ENCODE peak calls at places on chromosome 7, in seven cellular contexts. One of them, this sample, is unnamed.

GRCh38 chr7:116097365-116098009 is 66.9 kb upstream of the TFEC start:
- DNase-seq in HCEC 1CT: peak
- DNase-seq in stimulated activated CD8-positive, alpha-beta memory T cell treated with anti-CD3 and anti-CD28 coated beads, Interleukin-12 subunit alpha, Interleukin-12 subunit beta, amount 100 ng/mL, for 1 hour: no peak
- DNase-seq in stimulated activated CD4-positive, alpha-beta T cell treated with anti-CD3 and anti-CD28 coated beads, Interleukin-4, amount 100 ng/mL, for 4 hours: no peak
- DNase-seq in fibroblast of the aortic adventitia: peak
- DNase-seq in activated naive CD4-positive, alpha-beta T cell treated with anti-CD3 and anti-CD28 coated beads, Interleukin-2, amount 10 ng/mL, durations not matched to agents 7 days and 5 days: no peak
- DNase-seq in DMS153: peak
- DNase-seq in this sample: no peak

GRCh38 chr7:47040795-47041194 is 541.1 kb downstream of the TNS3 start:
- DNase-seq in stimulated activated CD4-positive, alpha-beta T cell treated with anti-CD3 and anti-CD28 coated beads, Interleukin-4, amount 100 ng/mL, for 4 hours: no peak
- DNase-seq in DMS153: no peak
- DNase-seq in activated naive CD4-positive, alpha-beta T cell treated with anti-CD3 and anti-CD28 coated beads, Interleukin-2, amount 10 ng/mL, durations not matched to agents 7 days and 5 days: no peak
- DNase-seq in fibroblast of the aortic adventitia: no peak
- DNase-seq in stimulated activated CD8-positive, alpha-beta memory T cell treated with anti-CD3 and anti-CD28 coated beads, Interleukin-12 subunit alpha, Interleukin-12 subunit beta, amount 100 ng/mL, for 1 hour: no peak
- DNase-seq in HCEC 1CT: no peak
- DNase-seq in this sample: no peak

GRCh38 chr7:28686418-28686800 is 271.7 kb downstream of the TRIL start:
- DNase-seq in activated naive CD4-positive, alpha-beta T cell treated with anti-CD3 and anti-CD28 coated beads, Interleukin-2, amount 10 ng/mL, durations not matched to agents 7 days and 5 days: no peak
- DNase-seq in fibroblast of the aortic adventitia: peak
- DNase-seq in stimulated activated CD8-positive, alpha-beta memory T cell treated with anti-CD3 and anti-CD28 coated beads, Interleukin-12 subunit alpha, Interleukin-12 subunit beta, amount 100 ng/mL, for 1 hour: no peak
- DNase-seq in stimulated activated CD4-positive, alpha-beta T cell treated with anti-CD3 and anti-CD28 coated beads, Interleukin-4, amount 100 ng/mL, for 4 hours: no peak
- DNase-seq in DMS153: peak
- DNase-seq in HCEC 1CT: peak
- DNase-seq in this sample: no peak

GRCh38 chr7:26667514-26668133 is 196.8 kb downstream of the SKAP2 start:
- DNase-seq in DMS153: peak
- DNase-seq in HCEC 1CT: peak
- DNase-seq in stimulated activated CD8-positive, alpha-beta memory T cell treated with anti-CD3 and anti-CD28 coated beads, Interleukin-12 subunit alpha, Interleukin-12 subunit beta, amount 100 ng/mL, for 1 hour: peak
- DNase-seq in fibroblast of the aortic adventitia: peak
- DNase-seq in stimulated activated CD4-positive, alpha-beta T cell treated with anti-CD3 and anti-CD28 coated beads, Interleukin-4, amount 100 ng/mL, for 4 hours: peak
- DNase-seq in activated naive CD4-positive, alpha-beta T cell treated with anti-CD3 and anti-CD28 coated beads, Interleukin-2, amount 10 ng/mL, durations not matched to agents 7 days and 5 days: peak
- DNase-seq in this sample: peak

GRCh38 chr7:104179178-104179577 is 28.6 kb downstream of the ORC5 start:
- DNase-seq in fibroblast of the aortic adventitia: no peak
- DNase-seq in activated naive CD4-positive, alpha-beta T cell treated with anti-CD3 and anti-CD28 coated beads, Interleukin-2, amount 10 ng/mL, durations not matched to agents 7 days and 5 days: no peak
- DNase-seq in stimulated activated CD8-positive, alpha-beta memory T cell treated with anti-CD3 and anti-CD28 coated beads, Interleukin-12 subunit alpha, Interleukin-12 subunit beta, amount 100 ng/mL, for 1 hour: no peak
- DNase-seq in DMS153: no peak
- DNase-seq in stimulated activated CD4-positive, alpha-beta T cell treated with anti-CD3 and anti-CD28 coated beads, Interleukin-4, amount 100 ng/mL, for 4 hours: no peak
- DNase-seq in HCEC 1CT: no peak
- DNase-seq in this sample: no peak

GRCh38 chr7:111498608-111499007 is 63.7 kb downstream of the IMMP2L start:
- DNase-seq in stimulated activated CD4-positive, alpha-beta T cell treated with anti-CD3 and anti-CD28 coated beads, Interleukin-4, amount 100 ng/mL, for 4 hours: no peak
- DNase-seq in fibroblast of the aortic adventitia: no peak
- DNase-seq in activated naive CD4-positive, alpha-beta T cell treated with anti-CD3 and anti-CD28 coated beads, Interleukin-2, amount 10 ng/mL, durations not matched to agents 7 days and 5 days: no peak
- DNase-seq in DMS153: no peak
- DNase-seq in HCEC 1CT: no peak
- DNase-seq in stimulated activated CD8-positive, alpha-beta memory T cell treated with anti-CD3 and anti-CD28 coated beads, Interleukin-12 subunit alpha, Interleukin-12 subunit beta, amount 100 ng/mL, for 1 hour: no peak
- DNase-seq in this sample: no peak

GRCh38 chr7:6536899-6537298 is 14.4 kb downstream of the GRID2IP start:
- DNase-seq in DMS153: no peak
- DNase-seq in stimulated activated CD8-positive, alpha-beta memory T cell treated with anti-CD3 and anti-CD28 coated beads, Interleukin-12 subunit alpha, Interleukin-12 subunit beta, amount 100 ng/mL, for 1 hour: no peak
- DNase-seq in HCEC 1CT: no peak
- DNase-seq in stimulated activated CD4-positive, alpha-beta T cell treated with anti-CD3 and anti-CD28 coated beads, Interleukin-4, amount 100 ng/mL, for 4 hours: no peak
- DNase-seq in activated naive CD4-positive, alpha-beta T cell treated with anti-CD3 and anti-CD28 coated beads, Interleukin-2, amount 10 ng/mL, durations not matched to agents 7 days and 5 days: no peak
- DNase-seq in fibroblast of the aortic adventitia: no peak
- DNase-seq in this sample: peak

GRCh38 chr7:30446266-30446665 is 32.3 kb downstream of the NOD1 start:
- DNase-seq in stimulated activated CD8-positive, alpha-beta memory T cell treated with anti-CD3 and anti-CD28 coated beads, Interleukin-12 subunit alpha, Interleukin-12 subunit beta, amount 100 ng/mL, for 1 hour: no peak
- DNase-seq in fibroblast of the aortic adventitia: no peak
- DNase-seq in HCEC 1CT: no peak
- DNase-seq in activated naive CD4-positive, alpha-beta T cell treated with anti-CD3 and anti-CD28 coated beads, Interleukin-2, amount 10 ng/mL, durations not matched to agents 7 days and 5 days: no peak
- DNase-seq in DMS153: no peak
- DNase-seq in stimulated activated CD4-positive, alpha-beta T cell treated with anti-CD3 and anti-CD28 coated beads, Interleukin-4, amount 100 ng/mL, for 4 hours: no peak
- DNase-seq in this sample: no peak

GRCh38 chr7:108261560-108262255 is 131.5 kb upstream of the LAMB4 start:
- DNase-seq in HCEC 1CT: no peak
- DNase-seq in DMS153: no peak
- DNase-seq in stimulated activated CD4-positive, alpha-beta T cell treated with anti-CD3 and anti-CD28 coated beads, Interleukin-4, amount 100 ng/mL, for 4 hours: no peak
- DNase-seq in fibroblast of the aortic adventitia: no peak
- DNase-seq in stimulated activated CD8-positive, alpha-beta memory T cell treated with anti-CD3 and anti-CD28 coated beads, Interleukin-12 subunit alpha, Interleukin-12 subunit beta, amount 100 ng/mL, for 1 hour: no peak
- DNase-seq in activated naive CD4-positive, alpha-beta T cell treated with anti-CD3 and anti-CD28 coated beads, Interleukin-2, amount 10 ng/mL, durations not matched to agents 7 days and 5 days: no peak
- DNase-seq in this sample: peak

GRCh38 chr7:55573234-55573504 is 867 bp upstream of the VOPP1 start:
- DNase-seq in activated naive CD4-positive, alpha-beta T cell treated with anti-CD3 and anti-CD28 coated beads, Interleukin-2, amount 10 ng/mL, durations not matched to agents 7 days and 5 days: no peak
- DNase-seq in HCEC 1CT: no peak
- DNase-seq in fibroblast of the aortic adventitia: no peak
- DNase-seq in DMS153: no peak
- DNase-seq in stimulated activated CD8-positive, alpha-beta memory T cell treated with anti-CD3 and anti-CD28 coated beads, Interleukin-12 subunit alpha, Interleukin-12 subunit beta, amount 100 ng/mL, for 1 hour: no peak
- DNase-seq in stimulated activated CD4-positive, alpha-beta T cell treated with anti-CD3 and anti-CD28 coated beads, Interleukin-4, amount 100 ng/mL, for 4 hours: no peak
- DNase-seq in this sample: no peak

GRCh38 chr7:137687556-137688280 is 159.1 kb downstream of the DGKI start:
- DNase-seq in fibroblast of the aortic adventitia: peak
- DNase-seq in HCEC 1CT: peak
- DNase-seq in DMS153: no peak
- DNase-seq in activated naive CD4-positive, alpha-beta T cell treated with anti-CD3 and anti-CD28 coated beads, Interleukin-2, amount 10 ng/mL, durations not matched to agents 7 days and 5 days: no peak
- DNase-seq in stimulated activated CD8-positive, alpha-beta memory T cell treated with anti-CD3 and anti-CD28 coated beads, Interleukin-12 subunit alpha, Interleukin-12 subunit beta, amount 100 ng/mL, for 1 hour: no peak
- DNase-seq in stimulated activated CD4-positive, alpha-beta T cell treated with anti-CD3 and anti-CD28 coated beads, Interleukin-4, amount 100 ng/mL, for 4 hours: no peak
- DNase-seq in this sample: no peak

GRCh38 chr7:158001003-158001402 is 586.6 kb downstream of the PTPRN2 start:
- DNase-seq in stimulated activated CD8-positive, alpha-beta memory T cell treated with anti-CD3 and anti-CD28 coated beads, Interleukin-12 subunit alpha, Interleukin-12 subunit beta, amount 100 ng/mL, for 1 hour: no peak
- DNase-seq in HCEC 1CT: no peak
- DNase-seq in fibroblast of the aortic adventitia: no peak
- DNase-seq in activated naive CD4-positive, alpha-beta T cell treated with anti-CD3 and anti-CD28 coated beads, Interleukin-2, amount 10 ng/mL, durations not matched to agents 7 days and 5 days: no peak
- DNase-seq in DMS153: no peak
- DNase-seq in stimulated activated CD4-positive, alpha-beta T cell treated with anti-CD3 and anti-CD28 coated beads, Interleukin-4, amount 100 ng/mL, for 4 hours: no peak
- DNase-seq in this sample: no peak

GRCh38 chr7:39659356-39660013 is 36.1 kb downstream of the RALA start:
- DNase-seq in DMS153: no peak
- DNase-seq in stimulated activated CD8-positive, alpha-beta memory T cell treated with anti-CD3 and anti-CD28 coated beads, Interleukin-12 subunit alpha, Interleukin-12 subunit beta, amount 100 ng/mL, for 1 hour: no peak
- DNase-seq in activated naive CD4-positive, alpha-beta T cell treated with anti-CD3 and anti-CD28 coated beads, Interleukin-2, amount 10 ng/mL, durations not matched to agents 7 days and 5 days: no peak
- DNase-seq in stimulated activated CD4-positive, alpha-beta T cell treated with anti-CD3 and anti-CD28 coated beads, Interleukin-4, amount 100 ng/mL, for 4 hours: no peak
- DNase-seq in fibroblast of the aortic adventitia: no peak
- DNase-seq in HCEC 1CT: peak
- DNase-seq in this sample: no peak

GRCh38 chr7:27139335-27140107 is 4.0 kb downstream of the HOXA5 start:
- DNase-seq in activated naive CD4-positive, alpha-beta T cell treated with anti-CD3 and anti-CD28 coated beads, Interleukin-2, amount 10 ng/mL, durations not matched to agents 7 days and 5 days: no peak
- DNase-seq in HCEC 1CT: no peak
- DNase-seq in stimulated activated CD4-positive, alpha-beta T cell treated with anti-CD3 and anti-CD28 coated beads, Interleukin-4, amount 100 ng/mL, for 4 hours: no peak
- DNase-seq in DMS153: no peak
- DNase-seq in stimulated activated CD8-positive, alpha-beta memory T cell treated with anti-CD3 and anti-CD28 coated beads, Interleukin-12 subunit alpha, Interleukin-12 subunit beta, amount 100 ng/mL, for 1 hour: no peak
- DNase-seq in fibroblast of the aortic adventitia: no peak
- DNase-seq in this sample: no peak

GRCh38 chr7:135859548-135859947 is 110.9 kb upstream of the FAM180A start:
- DNase-seq in stimulated activated CD8-positive, alpha-beta memory T cell treated with anti-CD3 and anti-CD28 coated beads, Interleukin-12 subunit alpha, Interleukin-12 subunit beta, amount 100 ng/mL, for 1 hour: no peak
- DNase-seq in fibroblast of the aortic adventitia: peak
- DNase-seq in DMS153: no peak
- DNase-seq in HCEC 1CT: no peak
- DNase-seq in activated naive CD4-positive, alpha-beta T cell treated with anti-CD3 and anti-CD28 coated beads, Interleukin-2, amount 10 ng/mL, durations not matched to agents 7 days and 5 days: no peak
- DNase-seq in stimulated activated CD4-positive, alpha-beta T cell treated with anti-CD3 and anti-CD28 coated beads, Interleukin-4, amount 100 ng/mL, for 4 hours: no peak
- DNase-seq in this sample: no peak

GRCh38 chr7:5217851-5218331 is 27.9 kb downstream of the WIPI2 start:
- DNase-seq in stimulated activated CD4-positive, alpha-beta T cell treated with anti-CD3 and anti-CD28 coated beads, Interleukin-4, amount 100 ng/mL, for 4 hours: no peak
- DNase-seq in DMS153: no peak
- DNase-seq in stimulated activated CD8-positive, alpha-beta memory T cell treated with anti-CD3 and anti-CD28 coated beads, Interleukin-12 subunit alpha, Interleukin-12 subunit beta, amount 100 ng/mL, for 1 hour: no peak
- DNase-seq in HCEC 1CT: no peak
- DNase-seq in activated naive CD4-positive, alpha-beta T cell treated with anti-CD3 and anti-CD28 coated beads, Interleukin-2, amount 10 ng/mL, durations not matched to agents 7 days and 5 days: no peak
- DNase-seq in fibroblast of the aortic adventitia: no peak
- DNase-seq in this sample: no peak

GRCh38 chr7:13115157-13115772 is 427.8 kb downstream of the ARL4A start:
- DNase-seq in stimulated activated CD8-positive, alpha-beta memory T cell treated with anti-CD3 and anti-CD28 coated beads, Interleukin-12 subunit alpha, Interleukin-12 subunit beta, amount 100 ng/mL, for 1 hour: no peak
- DNase-seq in HCEC 1CT: peak
- DNase-seq in fibroblast of the aortic adventitia: peak
- DNase-seq in activated naive CD4-positive, alpha-beta T cell treated with anti-CD3 and anti-CD28 coated beads, Interleukin-2, amount 10 ng/mL, durations not matched to agents 7 days and 5 days: no peak
- DNase-seq in DMS153: no peak
- DNase-seq in stimulated activated CD4-positive, alpha-beta T cell treated with anti-CD3 and anti-CD28 coated beads, Interleukin-4, amount 100 ng/mL, for 4 hours: no peak
- DNase-seq in this sample: no peak

GRCh38 chr7:105565190-105565589 is 16.1 kb downstream of the EFCAB10 start:
- DNase-seq in activated naive CD4-positive, alpha-beta T cell treated with anti-CD3 and anti-CD28 coated beads, Interleukin-2, amount 10 ng/mL, durations not matched to agents 7 days and 5 days: no peak
- DNase-seq in stimulated activated CD8-positive, alpha-beta memory T cell treated with anti-CD3 and anti-CD28 coated beads, Interleukin-12 subunit alpha, Interleukin-12 subunit beta, amount 100 ng/mL, for 1 hour: no peak
- DNase-seq in DMS153: no peak
- DNase-seq in HCEC 1CT: no peak
- DNase-seq in stimulated activated CD4-positive, alpha-beta T cell treated with anti-CD3 and anti-CD28 coated beads, Interleukin-4, amount 100 ng/mL, for 4 hours: no peak
- DNase-seq in fibroblast of the aortic adventitia: no peak
- DNase-seq in this sample: no peak

GRCh38 chr7:16025696-16026095 is 339.2 kb upstream of the MEOX2 start:
- DNase-seq in DMS153: no peak
- DNase-seq in fibroblast of the aortic adventitia: no peak
- DNase-seq in HCEC 1CT: no peak
- DNase-seq in stimulated activated CD8-positive, alpha-beta memory T cell treated with anti-CD3 and anti-CD28 coated beads, Interleukin-12 subunit alpha, Interleukin-12 subunit beta, amount 100 ng/mL, for 1 hour: no peak
- DNase-seq in activated naive CD4-positive, alpha-beta T cell treated with anti-CD3 and anti-CD28 coated beads, Interleukin-2, amount 10 ng/mL, durations not matched to agents 7 days and 5 days: no peak
- DNase-seq in stimulated activated CD4-positive, alpha-beta T cell treated with anti-CD3 and anti-CD28 coated beads, Interleukin-4, amount 100 ng/mL, for 4 hours: no peak
- DNase-seq in this sample: peak

GRCh38 chr7:52715701-52716100 is 319.7 kb upstream of the POM121L12 start:
- DNase-seq in HCEC 1CT: no peak
- DNase-seq in stimulated activated CD8-positive, alpha-beta memory T cell treated with anti-CD3 and anti-CD28 coated beads, Interleukin-12 subunit alpha, Interleukin-12 subunit beta, amount 100 ng/mL, for 1 hour: no peak
- DNase-seq in activated naive CD4-positive, alpha-beta T cell treated with anti-CD3 and anti-CD28 coated beads, Interleukin-2, amount 10 ng/mL, durations not matched to agents 7 days and 5 days: no peak
- DNase-seq in DMS153: no peak
- DNase-seq in stimulated activated CD4-positive, alpha-beta T cell treated with anti-CD3 and anti-CD28 coated beads, Interleukin-4, amount 100 ng/mL, for 4 hours: no peak
- DNase-seq in fibroblast of the aortic adventitia: no peak
- DNase-seq in this sample: no peak

This sample was measured in NCI-H1092 treated with DMSO at 0.1 percent for 48 hours.